ENCODE peak calls at places on chromosomes 1 and 21, in six cellular contexts. M is small intestine, T is lower lobe of right lung, O is Peyer's patch, J is tibial artery, R is HCT116. X is an unnamed sample.

GRCh38 chr1:50474859-50475809 is 51.9 kb upstream of the DMRTA2 start:
- DNase-seq in M (peak), T (no peak), O (no peak), J (no peak), R (no peak), X (no peak)

GRCh38 chr1:171817511-171818265 is 23.6 kb upstream of the DNM3 start:
- DNase-seq in M (no peak), T (no peak), O (no peak), J (no peak), R (peak), X (no peak)

GRCh38 chr1:203629509-203630082 is 3.0 kb downstream of the ATP2B4 start:
- DNase-seq in M (peak), T (peak), O (peak), J (peak), R (no peak), X (peak)

GRCh38 chr21:38470762-38471161 is 27.5 kb downstream of the ERG start:
- DNase-seq in M (no peak), T (no peak), O (no peak), J (no peak), R (no peak), X (no peak)

GRCh38 chr1:229058716-229059115 is 212.2 kb upstream of the RAB4A start:
- DNase-seq in M (no peak), T (peak), O (no peak), J (no peak), R (no peak), X (no peak)

GRCh38 chr1:14111121-14111520 is 411.1 kb downstream of the PRDM2 start:
- DNase-seq in M (no peak), T (no peak), O (no peak), J (no peak), R (no peak), X (no peak)

GRCh38 chr1:24186993-24187790 is at the start of gene IFNLR1:
- DNase-seq in M (peak), T (peak), O (peak), J (no peak), R (peak), X (peak)

GRCh38 chr1:187956975-187957374 is 1128.2 kb downstream of the PLA2G4A start:
- DNase-seq in M (no peak), T (no peak), O (no peak), J (no peak), R (no peak), X (no peak)

GRCh38 chr1:25117233-25117823 is 115.0 kb downstream of the SYF2 start:
- DNase-seq in M (peak), T (no peak), O (peak), J (no peak), R (peak), X (peak)

GRCh38 chr1:32208891-32209309 is at the start of gene DCDC2B:
- DNase-seq in M (peak), T (peak), O (peak), J (no peak), R (no peak), X (peak)

GRCh38 chr1:156337052-156337887 is 822 bp downstream of the CCT3 start:
- DNase-seq in M (peak), T (no peak), O (no peak), J (no peak), R (no peak), X (no peak)

GRCh38 chr1:92484472-92485373 is 2.0 kb downstream of the GFI1 start:
- DNase-seq in M (no peak), T (peak), O (peak), J (no peak), R (no peak), X (peak)

GRCh38 chr1:116485976-116486375 is 84.8 kb downstream of the CD58 start:
- DNase-seq in M (no peak), T (no peak), O (no peak), J (no peak), R (no peak), X (no peak)

GRCh38 chr1:176379626-176380339 is 83.2 kb upstream of the PAPPA2 start:
- DNase-seq in M (no peak), T (no peak), O (no peak), J (peak), R (no peak), X (no peak)

DNA sequence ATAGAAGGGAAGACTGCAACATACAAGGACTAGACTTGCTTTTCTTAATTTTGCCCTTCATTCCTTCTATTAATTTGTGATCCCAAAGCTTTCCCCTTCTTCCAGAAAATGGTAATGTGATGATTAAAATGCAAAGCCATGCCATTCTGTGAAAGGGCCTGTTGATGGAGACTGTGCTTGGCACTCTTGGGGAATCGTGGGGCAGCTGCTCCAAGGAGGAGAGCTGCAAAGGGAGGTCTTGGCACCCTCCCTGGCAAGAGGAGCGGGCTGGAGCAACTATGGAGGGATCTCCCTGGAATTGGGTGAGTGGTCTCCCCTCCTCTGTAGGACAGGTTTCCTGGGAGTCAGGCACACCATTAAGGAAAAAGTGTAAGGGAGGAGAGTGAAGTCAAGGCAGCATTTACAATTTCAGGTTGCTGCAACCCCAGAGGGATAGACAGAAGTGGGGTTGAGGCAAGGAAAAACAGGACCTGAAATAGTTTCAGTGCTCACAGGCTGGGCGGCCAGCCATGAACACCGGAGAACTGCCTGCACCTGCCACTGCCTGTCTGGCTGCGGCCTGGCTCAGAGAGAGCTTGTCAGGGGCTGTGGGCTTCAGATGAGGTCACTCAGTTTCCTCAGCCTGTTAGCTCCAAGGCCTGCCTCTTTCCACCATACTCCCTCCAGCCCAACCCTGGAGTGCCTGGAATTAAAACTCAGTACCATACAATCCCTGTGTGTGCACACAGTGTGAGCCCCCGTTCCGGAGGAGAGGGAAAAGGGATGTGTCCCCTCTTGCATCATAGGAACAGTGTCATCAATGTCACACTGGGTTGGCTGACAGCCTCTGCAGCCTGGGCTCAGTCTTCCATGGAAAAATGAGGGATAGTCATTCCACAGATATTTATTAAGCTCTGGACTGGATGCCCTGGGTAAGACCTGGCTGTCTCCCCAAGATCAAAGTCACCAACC is 16.4 kb downstream of the CACNA1S start:
- DNase-seq in M (no peak), T (no peak), O (peak), J (no peak), R (no peak), X (no peak)
- H3K27ac ChIP-seq in M (no peak), T (no peak), O (no peak), J (no peak), R (no peak), X (no peak)

GRCh38 chr21:44982558-44983244 is 42.9 kb downstream of the SLX9 start:
- DNase-seq in M (peak), T (peak), O (no peak), J (peak), R (no peak), X (peak)
- H3K27ac ChIP-seq in M (no peak), T (no peak), O (no peak), J (peak), R (no peak), X (peak)

GRCh38 chr1:40980453-40981121 is 1.1 kb downstream of the CTPS1 start:
- DNase-seq in M (peak), T (no peak), O (peak), J (no peak), R (no peak), X (peak)
- H3K27ac ChIP-seq in M (peak), T (peak), O (peak), J (peak), R (peak), X (peak)

GRCh38 chr21:35562876-35563275 is 497.4 kb downstream of the SETD4 start:
- DNase-seq in M (no peak), T (no peak), O (no peak), J (no peak), R (no peak), X (no peak)

GRCh38 chr21:35566874-35567273 is 493.5 kb downstream of the SETD4 start:
- DNase-seq in M (no peak), T (no peak), O (no peak), J (no peak), R (no peak), X (no peak)

GRCh38 chr21:35565204-35565611 is 495.1 kb downstream of the SETD4 start:
- DNase-seq in M (no peak), T (no peak), O (no peak), J (peak), R (no peak), X (peak)

GRCh38 chr21:35561076-35561475 is 499.2 kb downstream of the SETD4 start:
- DNase-seq in M (no peak), T (no peak), O (no peak), J (no peak), R (no peak), X (no peak)

GRCh38 chr21:35563885-35564451 is 496.4 kb downstream of the SETD4 start:
- DNase-seq in M (no peak), T (no peak), O (no peak), J (peak), R (no peak), X (no peak)
- H3K27ac ChIP-seq in M (no peak), T (no peak), O (no peak), J (no peak), R (no peak), X (no peak)

GRCh38 chr1:44672254-44672955 is 1.9 kb downstream of the TMEM53 start:
- DNase-seq in M (no peak), T (peak), O (no peak), J (no peak), R (no peak), X (no peak)
- H3K27ac ChIP-seq in M (no peak), T (peak), O (peak), J (no peak), R (no peak), X (peak)

GRCh38 chr1:11682287-11682771 is 1.4 kb upstream of the MAD2L2 start:
- DNase-seq in M (no peak), T (no peak), O (no peak), J (no peak), R (no peak), X (no peak)

GRCh38 chr1:11678442-11678841 is 2.5 kb downstream of the MAD2L2 start:
- DNase-seq in M (no peak), T (no peak), O (no peak), J (no peak), R (no peak), X (no peak)

GRCh38 chr1:11681071-11681771 is at the start of gene MAD2L2:
- DNase-seq in M (peak), T (peak), O (peak), J (peak), R (peak), X (peak)

GRCh38 chr1:11682799-11683198 is 1.9 kb upstream of the MAD2L2 start:
- DNase-seq in M (no peak), T (no peak), O (no peak), J (no peak), R (no peak), X (no peak)

GRCh38 chr1:11680270-11681070 is 478 bp downstream of the MAD2L2 start:
- DNase-seq in M (no peak), T (no peak), O (no peak), J (no peak), R (no peak), X (no peak)
- H3K27ac ChIP-seq in M (no peak), T (peak), O (peak), J (peak), R (peak), X (peak)

GRCh38 chr1:202248861-202249260 is 55.3 kb downstream of the LGR6 start:
- DNase-seq in M (no peak), T (peak), O (no peak), J (no peak), R (no peak), X (no peak)

GRCh38 chr1:202244841-202245261 is 51.3 kb downstream of the LGR6 start:
- DNase-seq in M (no peak), T (no peak), O (no peak), J (no peak), R (no peak), X (no peak)

GRCh38 chr1:202245391-202245790 is 51.8 kb downstream of the LGR6 start:
- DNase-seq in M (no peak), T (peak), O (no peak), J (no peak), R (no peak), X (no peak)

GRCh38 chr1:202247837-202248795 is 54.5 kb downstream of the LGR6 start:
- DNase-seq in M (no peak), T (peak), O (no peak), J (no peak), R (no peak), X (no peak)

GRCh38 chr1:202247104-202247503 is 53.5 kb downstream of the LGR6 start:
- DNase-seq in M (no peak), T (no peak), O (no peak), J (no peak), R (no peak), X (no peak)
- H3K27ac ChIP-seq in M (no peak), T (no peak), O (no peak), J (no peak), R (no peak), X (no peak)

GRCh38 chr1:231395996-231396385 is 26.1 kb downstream of the EGLN1 start:
- DNase-seq in M (no peak), T (no peak), O (no peak), J (no peak), R (no peak), X (no peak)
- H3K27ac ChIP-seq in M (no peak), T (no peak), O (no peak), J (peak), R (peak), X (peak)

GRCh38 chr1:61138305-61138704 is 55.9 kb downstream of the NFIA start:
- DNase-seq in M (no peak), T (no peak), O (no peak), J (no peak), R (no peak), X (no peak)

GRCh38 chr1:61140056-61140549 is 57.7 kb downstream of the NFIA start:
- DNase-seq in M (no peak), T (no peak), O (no peak), J (no peak), R (no peak), X (no peak)

GRCh38 chr1:61141288-61142044 is 59.1 kb downstream of the NFIA start:
- DNase-seq in M (peak), T (no peak), O (no peak), J (no peak), R (no peak), X (no peak)

GRCh38 chr1:61140778-61141177 is 58.4 kb downstream of the NFIA start:
- DNase-seq in M (no peak), T (no peak), O (no peak), J (no peak), R (no peak), X (no peak)

DNA sequence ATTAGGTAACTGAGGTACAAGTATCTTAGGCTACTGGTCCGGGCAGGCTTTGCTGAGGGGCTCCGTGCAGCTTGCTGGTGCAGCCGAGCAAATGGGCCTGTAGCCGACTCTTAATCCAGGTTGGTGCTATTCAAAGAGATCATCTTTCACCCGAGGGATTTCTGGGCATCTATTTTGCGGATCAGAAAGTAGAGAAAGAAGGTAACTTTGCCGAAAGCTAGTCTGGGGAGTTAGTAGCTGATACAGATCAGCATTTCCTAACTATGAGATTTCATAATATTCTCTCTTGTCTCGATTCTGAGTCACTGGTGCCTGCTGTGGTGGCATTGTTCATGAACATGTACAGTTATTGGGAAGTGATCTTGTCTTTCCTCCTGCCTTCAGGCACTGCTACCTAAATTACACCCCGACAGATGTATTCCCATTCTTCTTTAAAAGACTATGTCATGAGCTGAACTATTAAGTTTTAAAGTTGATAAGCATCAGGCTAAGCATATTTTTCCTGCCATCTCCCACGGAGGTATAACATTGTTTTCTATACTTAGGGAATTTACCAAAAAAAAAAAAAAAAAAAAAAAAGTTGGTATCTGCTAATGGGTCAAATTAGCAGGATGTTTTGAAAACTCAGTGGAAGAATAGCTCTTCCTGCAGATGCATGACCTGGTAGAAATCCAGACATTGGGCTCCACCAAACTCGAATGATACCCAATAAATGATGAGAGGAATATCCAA is 57.1 kb downstream of the NFIA start:
- DNase-seq in M (no peak), T (no peak), O (no peak), J (no peak), R (no peak), X (no peak)
- H3K27ac ChIP-seq in M (no peak), T (no peak), O (no peak), J (peak), R (no peak), X (no peak)

X was measured in stomach.